ENCODE peak calls at places on chromosomes 2 and 18, in four cellular contexts. F, S, R and O are unnamed samples.

GRCh38 chr2:149427371-149427770 is 97.0 kb downstream of the LYPD6 start:
- DNase-seq in R (no peak), F (no peak), S (no peak), O (no peak)

GRCh38 chr18:9901377-9901776 is 12.4 kb upstream of the VAPA start:
- DNase-seq in R (no peak), F (no peak), S (no peak), O (no peak)

GRCh38 chr2:230418341-230419016 is 2.5 kb downstream of the SP100 start:
- DNase-seq in R (peak), S (no peak), F (no peak), O (no peak)

GRCh38 chr2:12498703-12499102 is 218.0 kb upstream of the TRIB2 start:
- DNase-seq in F (no peak), S (peak), R (peak), O (no peak)

GRCh38 chr2:17646838-17647701 is 106.5 kb downstream of the SMC6 start:
- DNase-seq in S (no peak), F (no peak), R (no peak), O (no peak)

GRCh38 chr2:236217926-236218325 is 46.3 kb downstream of the ASB18 start:
- DNase-seq in S (no peak), R (no peak), F (no peak), O (no peak)

GRCh38 chr2:174654429-174654941 is 56.9 kb upstream of the WIPF1 start:
- DNase-seq in S (no peak), R (peak), F (no peak), O (no peak)

GRCh38 chr2:64652231-64653173 is 1.2 kb downstream of the SERTAD2 start:
- DNase-seq in R (peak), F (no peak), S (no peak), O (no peak)

GRCh38 chr2:235614900-235615712 is 121.3 kb downstream of the AGAP1 start:
- DNase-seq in R (peak), F (no peak), S (no peak), O (no peak)

GRCh38 chr18:50466634-50467033 is 91.8 kb downstream of the SKA1 start:
- DNase-seq in R (no peak), F (no peak), S (peak), O (no peak)

GRCh38 chr2:8234253-8234652 is 447.6 kb upstream of the ID2 start:
- DNase-seq in S (no peak), F (no peak), R (no peak), O (no peak)

GRCh38 chr18:59799383-59800015 is 100.3 kb upstream of the PMAIP1 start:
- DNase-seq in R (peak), F (no peak), S (no peak), O (no peak)

GRCh38 chr18:25244170-25244569 is 107.8 kb downstream of the ZNF521 start:
- DNase-seq in F (no peak), R (no peak), S (peak), O (no peak)

GRCh38 chr18:14025306-14025940 is 106.8 kb downstream of the ZNF519 start:
- DNase-seq in R (no peak), F (peak), S (no peak), O (peak)

GRCh38 chr2:99877963-99878362 is 264.4 kb downstream of the AFF3 start:
- DNase-seq in R (no peak), S (no peak), F (no peak), O (no peak)

GRCh38 chr18:13477147-13477683 is 249.1 kb downstream of the FAM210A start:
- DNase-seq in R (no peak), F (no peak), S (no peak), O (no peak)

GRCh38 chr2:171995586-171995985 is 4.2 kb upstream of the METAP1D start:
- DNase-seq in S (no peak), R (peak), F (no peak), O (no peak)

GRCh38 chr2:72998234-72998651 is 73.3 kb downstream of the SFXN5 start:
- DNase-seq in S (no peak), F (no peak), R (no peak), O (peak)

GRCh38 chr2:108968619-108969018 is 20.4 kb downstream of the EDAR start:
- DNase-seq in S (peak), F (no peak), R (no peak), O (no peak)

GRCh38 chr2:230244211-230244610 is 18.7 kb downstream of the SP140 start:
- DNase-seq in S (no peak), R (no peak), F (no peak), O (no peak)

GRCh38 chr2:68974946-68975665 is 670 bp downstream of the GKN1 start:
- DNase-seq in F (no peak), S (no peak), R (no peak), O (no peak)

GRCh38 chr2:69780907-69781306 is 39.0 kb downstream of the ANXA4 start:
- DNase-seq in F (no peak), R (no peak), S (no peak), O (no peak)

GRCh38 chr2:152200562-152201465 is 25.3 kb upstream of the STAM2 start:
- DNase-seq in R (peak), F (peak), S (peak), O (peak)

GRCh38 chr2:2191110-2191707 is 139.9 kb downstream of the MYT1L start:
- DNase-seq in F (no peak), R (no peak), S (no peak), O (no peak)

GRCh38 chr2:53880756-53881155 is 21.0 kb upstream of the GPR75 start:
- DNase-seq in R (peak), F (no peak), S (no peak), O (no peak)

GRCh38 chr2:146388757-146389156 is 1456.1 kb upstream of the ACVR2A start:
- DNase-seq in S (no peak), R (no peak), F (no peak), O (no peak)

GRCh38 chr18:50877545-50878265 is 1.2 kb upstream of the ME2 start:
- DNase-seq in R (no peak), S (no peak), F (no peak), O (no peak)

GRCh38 chr2:187617925-187618324 is 63.7 kb upstream of the TFPI start:
- DNase-seq in S (no peak), F (no peak), R (peak), O (no peak)

GRCh38 chr18:7987284-7987976 is 420.3 kb downstream of the PTPRM start:
- DNase-seq in S (no peak), F (no peak), R (peak), O (no peak)

GRCh38 chr2:96553176-96553956 is 16.8 kb downstream of the ARID5A start:
- DNase-seq in R (no peak), F (no peak), S (no peak), O (no peak)

GRCh38 chr2:96556441-96557330 is 20.1 kb downstream of the ARID5A start:
- DNase-seq in R (peak), F (no peak), S (peak), O (peak)

GRCh38 chr2:96552284-96553175 is 16.0 kb downstream of the ARID5A start:
- DNase-seq in R (no peak), F (no peak), S (no peak), O (no peak)

GRCh38 chr2:96555146-96555610 is 18.6 kb downstream of the ARID5A start:
- DNase-seq in S (no peak), F (no peak), R (no peak), O (no peak)

GRCh38 chr2:96554293-96555145 is 18.0 kb downstream of the ARID5A start:
- DNase-seq in R (peak), F (no peak), S (peak), O (peak)
- H2BK5ac ChIP-seq in R (no peak), F (peak), S (no peak), O (no peak)

GRCh38 chr2:85259101-85259590 is 68.6 kb downstream of the TGOLN2 start:
- DNase-seq in S (peak), R (peak), F (no peak), O (no peak)

GRCh38 chr2:85255813-85256581 is 71.8 kb downstream of the TGOLN2 start:
- DNase-seq in S (peak), R (peak), F (no peak), O (peak)

GRCh38 chr2:85255456-85255812 is 72.4 kb downstream of the TGOLN2 start:
- DNase-seq in R (no peak), S (peak), F (no peak), O (peak)

GRCh38 chr2:85258194-85258605 is 69.6 kb downstream of the TGOLN2 start:
- DNase-seq in R (no peak), F (no peak), S (no peak), O (no peak)

DNA sequence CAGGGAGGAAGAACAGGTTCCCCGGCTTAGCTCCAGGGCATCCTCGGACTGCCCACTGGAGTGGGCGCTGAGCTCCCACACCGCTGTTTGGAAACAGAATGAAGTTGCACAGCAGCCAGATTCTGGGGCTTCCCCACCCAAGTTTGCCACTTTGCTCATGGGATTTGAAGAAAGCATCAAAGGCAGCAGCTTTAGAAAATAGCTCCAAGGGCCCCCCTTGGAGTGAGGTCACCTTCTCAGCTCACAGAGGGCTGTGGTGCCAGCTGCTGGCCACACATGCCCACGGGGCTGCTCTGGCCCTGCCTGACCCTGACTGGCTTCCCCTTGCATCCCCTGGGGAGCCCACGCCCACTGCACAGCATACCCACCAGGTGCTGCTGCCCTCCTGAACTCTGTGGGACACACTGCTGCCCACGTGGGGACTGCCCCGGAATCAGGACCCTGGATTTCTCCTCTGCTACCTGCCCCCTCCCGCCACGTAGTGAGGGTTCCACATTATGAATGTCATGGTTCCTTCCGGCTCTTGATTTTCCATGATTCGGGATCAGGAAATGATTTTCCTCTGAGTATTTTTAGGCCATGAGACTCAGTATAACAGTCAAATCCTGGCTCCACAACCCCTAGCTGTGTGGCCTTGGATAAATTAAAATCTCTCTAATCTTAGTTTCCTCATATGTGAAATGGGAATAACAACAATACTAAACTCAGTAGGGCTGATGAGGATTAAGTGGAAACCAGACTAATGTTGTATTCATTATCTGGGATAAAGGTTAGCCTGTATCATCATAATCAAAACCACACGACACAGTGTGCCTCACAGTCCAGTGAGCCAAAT is 70.2 kb downstream of the TGOLN2 start:
- DNase-seq in F (no peak), S (no peak), R (peak), O (no peak)
- H2BK5ac ChIP-seq in F (peak), S (peak), R (peak), O (no peak)

GRCh38 chr2:231679906-231680283 is 28.4 kb upstream of the PTMA start:
- DNase-seq in R (no peak), S (peak), F (no peak), O (no peak)
- H2BK5ac ChIP-seq in R (no peak), S (peak), F (peak), O (no peak)

GRCh38 chr2:58974881-58975280 is 733.8 kb upstream of the FANCL start:
- DNase-seq in R (no peak), S (no peak), F (no peak), O (no peak)
- H2BK5ac ChIP-seq in R (no peak), S (no peak), F (no peak), O (no peak)